ENCODE peak calls at places on chromosomes 13 and 19, in four cellular contexts. N is K562, L is IMR-90, X is GM12878. P is an unnamed sample.

GRCh38 chr19:14472202-14472961 is 2.8 kb downstream of the PTGER1 start:
- DNase-seq in N (peak; percentile 86), L (peak; percentile 18), X (no peak), P (peak; percentile 50)

GRCh38 chr13:54210397-54211050 is 1181.9 kb downstream of the OLFM4 start:
- DNase-seq in N (no peak), L (no peak), X (no peak), P (no peak)

GRCh38 chr19:45293682-45294081 is 29.0 kb downstream of the CKM start:
- DNase-seq in N (no peak), X (no peak), L (no peak), P (no peak)

GRCh38 chr19:13764821-13765394 is 586 bp downstream of the MRI1 start:
- DNase-seq in X (no peak), L (no peak), N (peak; percentile 41), P (no peak)

GRCh38 chr13:101988140-101988539 is 413.7 kb downstream of the FGF14 start:
- DNase-seq in L (no peak), X (no peak), N (no peak), P (no peak)

GRCh38 chr19:29524912-29525870 is 603 bp upstream of the VSTM2B start:
- DNase-seq in X (no peak), L (no peak), N (no peak), P (no peak)

GRCh38 chr13:61880576-61881283 is 465.1 kb upstream of the PCDH20 start:
- DNase-seq in L (peak; percentile 5), N (peak; percentile 9), X (no peak), P (peak; percentile 34)

GRCh38 chr13:50326271-50326670 is 311.0 kb downstream of the KCNRG start:
- DNase-seq in X (no peak), L (no peak), N (no peak), P (no peak)

GRCh38 chr19:35208121-35208520 is 20.4 kb downstream of the FAM187B start:
- DNase-seq in X (no peak), N (no peak), L (no peak), P (no peak)

GRCh38 chr13:100068532-100068931 is 20.4 kb upstream of the PCCA start:
- DNase-seq in L (no peak), N (no peak), X (no peak), P (no peak)

GRCh38 chr19:4046946-4047683 is 19.6 kb downstream of the ZBTB7A start:
- DNase-seq in N (no peak), X (no peak), L (no peak), P (no peak)

GRCh38 chr19:4046362-4046691 is 20.4 kb downstream of the ZBTB7A start:
- DNase-seq in X (no peak), N (no peak), L (no peak), P (no peak)

GRCh38 chr19:4043966-4044365 is 22.7 kb downstream of the ZBTB7A start:
- DNase-seq in N (no peak), X (no peak), L (no peak), P (no peak)

GRCh38 chr19:4044927-4045557 is 21.7 kb downstream of the ZBTB7A start:
- DNase-seq in L (no peak), X (no peak), N (no peak), P (no peak)

DNA sequence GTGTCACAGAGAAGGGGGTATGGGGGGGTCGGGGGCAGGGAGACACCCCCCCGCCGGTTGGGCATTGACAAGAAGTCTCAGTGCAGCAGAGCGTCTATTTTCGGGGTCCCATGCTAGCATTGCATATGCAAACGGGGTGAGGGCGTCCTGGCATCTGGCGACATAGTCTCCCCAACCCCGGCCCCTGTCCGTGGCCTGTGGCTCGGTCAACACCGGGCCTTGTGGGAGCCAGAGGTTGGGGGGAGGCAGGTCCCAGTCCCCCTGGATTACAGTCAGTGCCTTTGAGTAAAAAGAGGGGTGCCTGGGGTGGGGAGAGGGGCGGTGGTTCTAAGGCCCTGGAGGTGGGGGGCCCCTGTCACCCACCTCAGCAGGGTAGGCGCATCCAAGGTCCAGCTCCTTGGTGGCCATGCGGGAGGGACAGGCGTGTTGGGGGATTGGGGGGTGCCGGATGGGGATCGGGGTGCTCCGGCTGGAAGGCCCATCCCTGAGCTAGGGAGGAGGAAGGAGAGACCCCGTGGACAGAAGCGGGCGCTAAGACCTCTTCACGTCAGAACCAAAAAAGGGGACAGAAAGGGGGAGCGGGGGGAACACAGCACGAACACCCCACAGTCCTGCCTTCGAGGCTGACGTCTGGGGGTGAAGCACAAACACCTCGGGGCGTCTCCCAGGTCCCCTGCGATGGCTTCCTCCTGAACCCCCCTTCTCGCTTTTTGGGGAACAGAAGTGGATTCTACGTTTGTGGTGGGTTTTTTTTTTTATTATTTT is 20.9 kb downstream of the ZBTB7A start:
- DNase-seq in X (no peak), L (no peak), N (no peak), P (no peak)
- TF ChIP-seq ELK1 in X (no peak), L (no peak), N (no peak), P (no peak)

DNA sequence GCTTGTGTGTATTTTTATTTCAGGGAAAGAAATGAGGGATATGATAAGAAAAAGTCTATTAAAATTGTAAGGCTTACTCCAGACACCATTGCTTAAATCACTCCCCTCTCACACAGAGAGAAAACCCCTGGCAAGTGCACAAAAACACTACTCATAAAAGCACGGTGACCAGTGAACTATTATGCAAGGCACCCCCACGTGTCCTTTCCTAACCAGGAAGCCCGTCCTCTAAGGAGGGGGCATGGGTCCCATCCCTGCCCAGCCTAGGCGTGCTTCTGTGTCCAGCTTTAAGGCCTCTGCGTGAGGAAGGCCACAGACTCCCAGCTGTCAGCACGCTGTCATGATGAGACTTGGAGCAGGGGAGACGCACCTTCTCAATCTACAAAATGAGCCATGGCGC is 83.5 kb downstream of the SLC7A1 start:
- DNase-seq in L (peak; percentile 56), X (no peak), N (no peak), P (no peak)
- TF ChIP-seq RCOR1 in L (no peak), X (no peak), N (no peak), P (no peak)

GRCh38 chr13:32134991-32135390 is 103.4 kb downstream of the FRY start:
- DNase-seq in N (no peak), L (no peak), X (no peak), P (no peak)
- TF ChIP-seq ELK1 in N (no peak), L (no peak), X (no peak), P (no peak)

GRCh38 chr13:37753776-37754175 is 115.8 kb downstream of the TRPC4 start:
- DNase-seq in L (no peak), X (no peak), N (no peak), P (no peak)
- TF ChIP-seq RCOR1 in L (no peak), X (no peak), N (no peak), P (no peak)

GRCh38 chr19:56978023-56978565 is 137.6 kb upstream of the PEG3 start:
- DNase-seq in L (no peak), N (no peak), X (no peak), P (no peak)
- TF ChIP-seq ELK1 in L (no peak), N (no peak), X (no peak), P (no peak)

GRCh38 chr19:42201489-42202289 is 15.8 kb downstream of the DEDD2 start:
- DNase-seq in N (no peak), X (peak; percentile 68), L (no peak), P (no peak)
- TF ChIP-seq RCOR1 in N (no peak), X (peak; percentile 87), L (no peak), P (no peak)